ENCODE peak calls at places on chromosomes 16 and 17, in six cellular contexts. F is hippocampal formation; P is activated CD4-positive, alpha-beta T cell treated with anti-CD3 and anti-CD28 coated beads, Interleukin-2, amount 10 ng/mL, durations not matched to agents 7 days and 5 days; N is Caki2; U is stomach; O is AG04450. Z is an unnamed sample.

GRCh38 chr17:37037590-37038155 is 88.9 kb downstream of the AATF start:
- DNase-seq in P (no peak), U (no peak), F (no peak), O (no peak), N (no peak), Z (no peak)

GRCh38 chr16:15946257-15947044 is 3.0 kb upstream of the ABCC1 start:
- DNase-seq in O (peak), P (no peak), F (no peak), U (no peak), N (peak), Z (no peak)

GRCh38 chr17:11797803-11798202 is 199.5 kb downstream of the ZNF18 start:
- DNase-seq in O (no peak), P (no peak), U (no peak), F (no peak), N (no peak), Z (no peak)

GRCh38 chr16:84844049-84844350 is 24.2 kb downstream of the CRISPLD2 start:
- DNase-seq in F (no peak), U (no peak), N (no peak), O (no peak), P (no peak), Z (peak)

GRCh38 chr17:50501054-50501453 is 7.2 kb upstream of the MYCBPAP start:
- DNase-seq in F (no peak), N (no peak), O (no peak), P (peak), U (peak), Z (no peak)

GRCh38 chr17:43591750-43592562 is 45.8 kb upstream of the ETV4 start:
- DNase-seq in U (peak), P (no peak), N (no peak), O (peak), F (no peak), Z (no peak)

GRCh38 chr17:38568845-38569510 is 36.8 kb downstream of the SRCIN1 start:
- DNase-seq in U (no peak), O (no peak), N (no peak), F (peak), P (no peak), Z (peak)

GRCh38 chr17:43791589-43791988 is 11.4 kb downstream of the CFAP97D1 start:
- DNase-seq in O (no peak), F (no peak), U (no peak), N (peak), P (no peak), Z (peak)

GRCh38 chr17:80838381-80839345 is 153.0 kb upstream of the CHMP6 start:
- DNase-seq in F (no peak), O (no peak), N (no peak), P (no peak), U (no peak), Z (no peak)

GRCh38 chr16:85360323-85361277 is 248.3 kb upstream of the CIBAR2 start:
- DNase-seq in F (no peak), N (no peak), U (peak), O (no peak), P (peak), Z (peak)

GRCh38 chr17:8417806-8418205 is 17.9 kb upstream of the NDEL1 start:
- DNase-seq in N (no peak), F (no peak), P (no peak), O (no peak), U (no peak), Z (no peak)

GRCh38 chr17:60421273-60422161 is 772 bp upstream of the CHCT1 start:
- DNase-seq in N (no peak), F (peak), P (peak), U (peak), O (no peak), Z (peak)

GRCh38 chr16:72066747-72067146 is 3.7 kb downstream of the HPR start:
- DNase-seq in P (peak), N (peak), O (peak), F (no peak), U (no peak), Z (peak)

GRCh38 chr16:54236761-54237160 is 49.8 kb downstream of the IRX3 start:
- DNase-seq in N (no peak), U (no peak), P (no peak), F (no peak), O (no peak), Z (no peak)

GRCh38 chr16:75559564-75560372 is 3.7 kb upstream of the TMEM231 start:
- DNase-seq in P (no peak), N (no peak), F (no peak), O (no peak), U (no peak), Z (no peak)

GRCh38 chr17:41064301-41064700 is 1.4 kb downstream of the KRTAP2-4 start:
- DNase-seq in O (no peak), F (no peak), P (no peak), N (no peak), U (no peak), Z (no peak)

GRCh38 chr16:68230176-68230571 is 5.8 kb downstream of the ESRP2 start:
- DNase-seq in P (no peak), N (no peak), F (no peak), O (no peak), U (no peak), Z (no peak)

GRCh38 chr17:75626496-75627038 is 6.7 kb upstream of the SMIM5 start:
- DNase-seq in U (no peak), P (no peak), F (no peak), N (no peak), O (no peak), Z (no peak)

GRCh38 chr17:64460955-64461354 is 12.0 kb downstream of the MILR1 start:
- DNase-seq in N (no peak), O (no peak), P (no peak), U (no peak), F (no peak), Z (no peak)

GRCh38 chr16:68339214-68339613 is 28.4 kb downstream of the PRMT7 start:
- DNase-seq in P (no peak), O (no peak), U (no peak), N (no peak), F (no peak), Z (no peak)

GRCh38 chr17:12357600-12357999 is 308.1 kb upstream of the MYOCD start:
- DNase-seq in F (no peak), O (no peak), P (no peak), U (no peak), N (no peak), Z (no peak)

GRCh38 chr17:81712468-81713003 is 452 bp downstream of the SLC25A10 start:
- DNase-seq in U (peak), P (no peak), N (peak), F (no peak), O (no peak), Z (no peak)

GRCh38 chr17:58172369-58173071 is 5.7 kb downstream of the OR4D2 start:
- DNase-seq in P (peak), O (no peak), N (no peak), F (no peak), U (no peak), Z (peak)

GRCh38 chr16:11025120-11025531 is 80.8 kb downstream of the CLEC16A start:
- DNase-seq in U (no peak), F (no peak), O (no peak), P (no peak), N (peak), Z (no peak)

GRCh38 chr17:64447526-64447925 is 1.4 kb upstream of the MILR1 start:
- DNase-seq in N (no peak), O (no peak), P (no peak), F (no peak), U (no peak), Z (no peak)

GRCh38 chr16:79482011-79482410 is 118.5 kb downstream of the MAF start:
- DNase-seq in O (no peak), U (no peak), P (no peak), F (no peak), N (no peak), Z (no peak)

GRCh38 chr17:5049314-5049819 is 14.1 kb upstream of the SLC52A1 start:
- DNase-seq in O (no peak), P (peak), N (no peak), F (no peak), U (peak), Z (no peak)

GRCh38 chr17:19418312-19418992 is 7.4 kb downstream of the RNF112 start:
- DNase-seq in O (no peak), P (peak), U (no peak), N (no peak), F (no peak), Z (no peak)

GRCh38 chr17:42288078-42288984 is at the start of gene STAT5A:
- DNase-seq in O (peak), N (no peak), U (peak), P (peak), F (peak), Z (peak)

GRCh38 chr16:74297296-74297665 is 667 bp downstream of the PSMD7 start:
- DNase-seq in F (no peak), N (no peak), O (no peak), P (peak), U (no peak), Z (no peak)

GRCh38 chr17:82416264-82416663 is 1.9 kb upstream of the HEXD start:
- DNase-seq in O (no peak), U (no peak), N (no peak), F (no peak), P (no peak), Z (no peak)

GRCh38 chr17:72390675-72391501 is 270.1 kb downstream of the SOX9 start:
- DNase-seq in N (peak), F (no peak), P (no peak), U (no peak), O (no peak), Z (no peak)

GRCh38 chr17:19671433-19671832 is 22.9 kb downstream of the ALDH3A2 start:
- DNase-seq in F (no peak), N (no peak), U (no peak), O (no peak), P (no peak), Z (no peak)

GRCh38 chr17:33113281-33114010 is 121.8 kb downstream of the SPACA3 start:
- DNase-seq in F (no peak), U (no peak), N (no peak), P (no peak), O (no peak), Z (no peak)

GRCh38 chr16:22652463-22652845 is 141.8 kb downstream of the NPIPB5 start:
- DNase-seq in U (no peak), O (no peak), F (no peak), P (no peak), N (no peak), Z (no peak)